ENCODE peak calls at places on chromosomes 16 and 17, in six cellular contexts. W, A, X, Q, G and F are unnamed samples.

GRCh38 chr17:6948562-6948961 is 47.3 kb upstream of the ALOX12 start:
- DNase-seq in W (no peak), A (no peak), X (no peak), Q (no peak), G (no peak), F (no peak)

GRCh38 chr17:47253541-47254402 is at the start of gene ITGB3:
- DNase-seq in W (peak), A (no peak), X (no peak), Q (peak), G (peak), F (peak)

GRCh38 chr16:81536648-81537047 is 92.0 kb downstream of the CMIP start:
- DNase-seq in W (no peak), A (no peak), X (no peak), Q (no peak), G (no peak), F (no peak)

GRCh38 chr16:31132303-31132978 is 3.1 kb downstream of the PRSS8 start:
- DNase-seq in W (no peak), A (no peak), X (no peak), Q (no peak), G (no peak), F (no peak)

GRCh38 chr16:79331064-79331463 is 269.5 kb downstream of the MAF start:
- DNase-seq in W (no peak), A (no peak), X (no peak), Q (no peak), G (no peak), F (no peak)

GRCh38 chr17:64095144-64095882 is 34.6 kb downstream of the ERN1 start:
- DNase-seq in W (no peak), A (no peak), X (peak), Q (no peak), G (peak), F (no peak)

GRCh38 chr16:68369697-68370096 is 58.9 kb downstream of the PRMT7 start:
- DNase-seq in W (no peak), A (no peak), X (no peak), Q (no peak), G (no peak), F (peak)

GRCh38 chr16:66150691-66151090 is 215.8 kb upstream of the CDH5 start:
- DNase-seq in W (no peak), A (no peak), X (no peak), Q (peak), G (no peak), F (no peak)

GRCh38 chr17:46984892-46985291 is 5.8 kb upstream of the RPRML start:
- DNase-seq in W (no peak), A (no peak), X (no peak), Q (no peak), G (no peak), F (no peak)

GRCh38 chr17:46818929-46819859 is 702 bp upstream of the WNT3 start:
- DNase-seq in W (no peak), A (no peak), X (no peak), Q (no peak), G (no peak), F (peak)

GRCh38 chr16:17070882-17071592 is 399.7 kb downstream of the XYLT1 start:
- DNase-seq in W (no peak), A (no peak), X (peak), Q (no peak), G (no peak), F (peak)

GRCh38 chr17:60468371-60468770 is 46.1 kb downstream of the CHCT1 start:
- DNase-seq in W (no peak), A (no peak), X (no peak), Q (peak), G (no peak), F (no peak)

GRCh38 chr16:67454852-67455251 is 23.9 kb downstream of the HSD11B2 start:
- DNase-seq in W (no peak), A (no peak), X (no peak), Q (no peak), G (no peak), F (no peak)

DNA sequence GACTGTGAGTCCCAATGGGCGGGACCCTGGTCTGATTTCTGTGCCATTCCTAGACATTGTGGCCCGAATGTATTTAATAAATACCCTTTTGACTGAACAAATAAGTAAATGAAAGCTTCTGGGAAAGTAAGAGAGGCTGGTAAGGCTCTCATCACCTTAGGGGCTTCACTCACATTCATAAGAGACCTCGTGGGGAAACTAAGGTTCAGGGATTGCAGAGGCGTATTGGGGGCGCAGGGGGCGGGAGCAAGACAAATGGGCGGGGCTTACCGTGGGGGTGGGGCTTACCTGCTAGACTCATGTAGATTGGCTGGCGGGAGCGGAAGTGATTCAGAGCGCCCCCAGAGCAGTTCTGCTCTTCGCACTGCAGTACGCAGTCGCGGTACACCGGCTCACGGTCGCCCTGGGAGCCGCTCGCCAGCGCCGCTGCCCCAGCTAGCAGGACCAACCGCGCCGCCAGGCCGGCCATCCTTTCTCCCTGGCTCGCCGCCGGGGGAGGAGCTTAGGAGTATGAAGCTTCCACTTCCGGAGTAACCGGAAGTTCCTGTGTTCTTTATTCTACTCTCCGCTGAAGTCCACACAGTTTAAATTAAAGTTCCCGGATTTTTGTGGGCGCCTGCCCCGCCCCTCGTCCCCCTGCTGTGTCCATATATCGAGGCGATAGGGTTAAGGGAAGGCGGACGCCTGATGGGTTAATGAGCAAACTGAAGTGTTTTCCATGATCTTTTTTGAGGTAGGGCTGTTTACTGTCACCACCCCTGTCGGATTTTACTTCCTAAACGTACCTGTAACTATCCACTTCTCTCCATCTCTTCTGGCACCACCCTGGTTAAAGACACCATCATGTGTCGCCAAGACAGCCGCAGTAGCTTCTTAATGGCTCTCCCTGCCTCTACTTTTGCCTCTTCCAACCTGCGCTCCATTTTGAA is at the start of gene PGAP3:
- DNase-seq in W (peak), A (peak), X (peak), Q (peak), G (peak), F (peak)
- TF ChIP-seq CTCF in W (no peak), A (no peak), X (peak), Q (no peak), G (peak), F (no peak)

GRCh38 chr17:3502466-3502865 is 26.7 kb downstream of the ASPA start:
- DNase-seq in W (no peak), A (no peak), X (no peak), Q (no peak), G (no peak), F (no peak)

DNA sequence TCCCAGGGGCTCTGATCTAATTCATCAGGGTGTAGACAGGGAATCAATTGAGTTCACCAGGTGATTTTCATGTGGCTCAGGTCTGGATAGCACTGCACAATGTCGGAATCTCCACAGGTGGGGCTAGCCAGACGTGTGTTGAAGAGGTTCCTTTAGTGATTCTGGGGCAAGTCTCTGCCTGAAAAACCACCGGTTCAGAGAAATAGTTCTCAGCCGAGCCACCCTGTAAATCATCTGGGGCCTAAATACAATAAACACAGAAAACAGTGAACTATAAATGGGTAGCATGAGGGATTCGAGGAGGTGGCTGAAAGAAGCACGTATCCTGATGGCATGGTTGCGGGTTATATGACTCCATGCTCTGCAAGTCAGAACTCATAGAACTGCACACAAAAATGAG is 21.3 kb downstream of the ASPA start:
- DNase-seq in W (no peak), A (no peak), X (no peak), Q (no peak), G (no peak), F (no peak)
- TF ChIP-seq CTCF in W (no peak), A (no peak), X (no peak), Q (no peak), G (no peak), F (no peak)

GRCh38 chr17:3968017-3968416 is 3.8 kb upstream of the ATP2A3 start:
- DNase-seq in W (no peak), A (no peak), X (no peak), Q (no peak), G (peak), F (no peak)

GRCh38 chr17:3968886-3969524 is 4.8 kb upstream of the ATP2A3 start:
- DNase-seq in W (no peak), A (no peak), X (no peak), Q (no peak), G (no peak), F (no peak)

GRCh38 chr17:3964203-3965122 is at the start of gene ATP2A3:
- DNase-seq in W (peak), A (no peak), X (no peak), Q (no peak), G (no peak), F (peak)

GRCh38 chr17:3965123-3965800 is 1.0 kb upstream of the ATP2A3 start:
- DNase-seq in W (peak), A (no peak), X (no peak), Q (peak), G (peak), F (peak)

DNA sequence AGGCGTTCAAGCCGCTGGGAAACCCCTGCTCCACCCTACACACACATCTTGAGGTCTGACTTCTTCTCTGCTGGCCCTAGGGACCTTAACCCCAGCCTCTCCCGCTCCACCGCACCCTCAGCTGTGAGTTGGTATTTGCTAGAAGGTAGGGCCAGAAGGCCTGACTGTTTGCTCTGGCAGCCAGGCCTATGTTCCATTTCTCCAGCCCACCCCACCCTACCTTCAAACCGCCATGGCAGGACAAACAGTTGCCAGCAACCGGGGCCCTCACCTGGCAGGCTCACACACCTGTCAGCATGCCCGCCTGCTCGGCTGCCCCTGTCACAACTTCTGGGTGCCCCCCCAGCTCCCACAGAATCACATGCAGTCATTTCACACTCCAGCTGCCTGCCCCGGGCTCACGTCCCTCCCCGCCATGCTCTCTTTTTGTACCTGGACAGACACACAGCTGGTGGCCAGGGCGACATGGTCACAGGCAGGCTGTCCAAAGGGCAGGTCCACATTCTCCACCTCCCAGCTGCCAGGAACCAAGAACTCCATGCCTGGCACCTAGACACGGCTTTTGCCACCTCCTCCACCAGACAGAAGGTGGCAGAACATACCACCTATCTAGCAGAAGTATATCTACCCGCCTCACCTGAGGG is 2.6 kb upstream of the ATP2A3 start:
- DNase-seq in W (no peak), A (no peak), X (no peak), Q (no peak), G (no peak), F (no peak)
- TF ChIP-seq CTCF in W (no peak), A (no peak), X (no peak), Q (no peak), G (no peak), F (no peak)

DNA sequence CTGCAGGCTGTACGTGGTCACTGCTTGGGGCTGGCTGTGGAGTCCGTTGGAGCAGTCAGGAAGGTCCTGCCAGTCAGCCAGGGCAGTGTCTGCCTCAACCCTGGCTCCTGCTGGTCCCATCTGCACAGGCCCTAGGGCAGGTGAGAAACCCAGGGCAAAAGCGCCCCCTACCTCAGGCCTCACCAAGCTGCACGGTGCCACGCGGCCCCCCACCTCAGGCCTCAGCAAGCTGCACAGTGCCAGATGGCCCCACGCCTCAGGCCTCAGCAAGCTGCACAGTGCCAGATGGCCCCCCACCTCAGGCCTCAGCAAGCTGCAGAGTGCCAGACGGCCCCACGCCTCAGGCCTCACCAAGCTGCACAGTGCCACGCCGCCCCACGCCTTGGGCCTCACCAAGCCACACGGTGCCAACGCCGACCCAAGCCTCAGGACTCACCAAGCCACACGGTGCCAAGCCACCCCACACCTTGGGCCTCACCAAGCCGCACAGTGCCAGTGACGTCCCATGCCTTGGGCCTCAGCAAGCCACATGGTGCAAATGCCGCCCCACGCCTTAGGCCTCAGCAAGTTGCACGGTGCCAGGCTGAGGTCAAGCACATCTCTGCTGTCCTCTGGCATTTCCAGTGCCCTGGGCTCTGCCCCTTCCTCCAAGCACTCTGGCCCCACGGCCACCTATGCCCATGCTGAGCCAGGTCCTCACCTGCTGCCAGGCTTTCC is 5.5 kb downstream of the TMEM204 start:
- DNase-seq in W (no peak), A (no peak), X (no peak), Q (no peak), G (peak), F (no peak)
- TF ChIP-seq CTCF in W (peak), A (no peak), X (peak), Q (no peak), G (peak), F (peak)

GRCh38 chr17:16988749-16989229 is 16.9 kb upstream of the TNFRSF13B start:
- DNase-seq in W (no peak), A (no peak), X (no peak), Q (no peak), G (no peak), F (peak)
- TF ChIP-seq CTCF in W (no peak), A (no peak), X (no peak), Q (no peak), G (no peak), F (no peak)

GRCh38 chr17:81295031-81295677 is at the start of gene SLC38A10:
- DNase-seq in W (peak), A (peak), X (no peak), Q (peak), G (peak), F (peak)
- TF ChIP-seq CTCF in W (no peak), A (no peak), X (peak), Q (no peak), G (no peak), F (no peak)

GRCh38 chr16:9695152-9695551 is 487.1 kb downstream of the GRIN2A start:
- DNase-seq in W (no peak), A (no peak), X (no peak), Q (no peak), G (no peak), F (no peak)
- TF ChIP-seq CTCF in W (no peak), A (no peak), X (no peak), Q (no peak), G (peak), F (no peak)

DNA sequence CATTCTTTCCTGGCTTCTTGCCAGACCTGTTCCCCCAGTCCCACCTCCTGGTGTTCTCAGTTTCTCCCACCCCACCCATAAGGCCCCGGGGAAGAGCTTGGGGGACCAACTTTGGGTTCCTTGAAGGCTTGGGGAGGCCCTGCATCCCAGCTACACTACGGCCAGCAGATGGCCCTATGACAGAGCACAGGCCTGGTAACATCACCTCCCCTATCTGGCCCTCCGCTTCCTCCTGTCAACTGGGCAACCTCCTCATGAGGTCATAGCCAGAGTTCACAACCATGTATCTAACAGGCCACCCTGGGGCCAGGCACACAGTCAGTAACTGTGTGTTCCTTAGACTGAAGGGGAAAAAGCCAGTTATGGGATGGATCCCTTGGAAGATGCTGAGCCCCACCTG is 31.4 kb downstream of the MYO15A start:
- DNase-seq in W (no peak), A (no peak), X (no peak), Q (peak), G (peak), F (peak)
- TF ChIP-seq CTCF in W (no peak), A (no peak), X (peak), Q (peak), G (peak), F (peak)